ENCODE peak calls at places on chromosomes 12 and 14, in seven cellular contexts. Z, P, Y, L, I, R and X are unnamed samples.
A peak's percentile ranks its signal among the peaks of the same experiment; 100 is the strongest.

GRCh38 chr14:102575479-102576428 is 16.7 kb upstream of the RCOR1 start:
- DNase-seq in Z (no peak), P (no peak), Y (no peak), L (no peak), I (no peak), R (no peak), X (no peak)

GRCh38 chr14:28676481-28676880 is 90.1 kb upstream of the FOXG1 start:
- DNase-seq in Z (no peak), P (peak; percentile 69), Y (no peak), L (no peak), I (no peak), R (no peak), X (no peak)

GRCh38 chr14:91985008-91985407 is 37.5 kb upstream of the FBLN5 start:
- DNase-seq in Z (no peak), P (peak; percentile 76), Y (no peak), L (no peak), I (no peak), R (no peak), X (no peak)

GRCh38 chr12:131631230-131631629 is 79.7 kb upstream of the SFSWAP start:
- DNase-seq in Z (no peak), P (no peak), Y (no peak), L (no peak), I (no peak), R (no peak), X (no peak)

GRCh38 chr14:62269204-62269603 is 507.0 kb downstream of the SNAPC1 start:
- DNase-seq in Z (no peak), P (peak; percentile 9), Y (no peak), L (no peak), I (no peak), R (peak; percentile 38), X (no peak)

GRCh38 chr14:77579065-77579464 is 37.4 kb downstream of the SPTLC2 start:
- DNase-seq in Z (no peak), P (peak; percentile 82), Y (no peak), L (no peak), I (no peak), R (no peak), X (no peak)

GRCh38 chr12:46367351-46368029 is 5.1 kb downstream of the SLC38A2 start:
- DNase-seq in Z (no peak), P (no peak), Y (no peak), L (no peak), I (no peak), R (no peak), X (no peak)

GRCh38 chr14:83520837-83521236 is 1987.2 kb upstream of the SEL1L start:
- DNase-seq in Z (no peak), P (peak; percentile 89), Y (no peak), L (no peak), I (no peak), R (no peak), X (no peak)

GRCh38 chr14:33573296-33573695 is 377.6 kb downstream of the EGLN3 start:
- DNase-seq in Z (no peak), P (no peak), Y (no peak), L (no peak), I (no peak), R (no peak), X (no peak)

GRCh38 chr12:19482551-19483109 is 43.3 kb downstream of the AEBP2 start:
- DNase-seq in Z (peak; percentile 13), P (no peak), Y (no peak), L (no peak), I (no peak), R (peak; percentile 78), X (no peak)

GRCh38 chr12:81627336-81628189 is 131.6 kb downstream of the PPFIA2 start:
- DNase-seq in Z (no peak), P (peak; percentile 46), Y (peak; percentile 63), L (peak; percentile 15), I (no peak), R (no peak), X (peak; percentile 80)

GRCh38 chr12:16335838-16336237 is 11.6 kb upstream of the MGST1 start:
- DNase-seq in Z (no peak), P (no peak), Y (no peak), L (no peak), I (no peak), R (no peak), X (no peak)

GRCh38 chr14:91229743-91230200 is 14.7 kb downstream of the GPR68 start:
- DNase-seq in Z (no peak), P (no peak), Y (no peak), L (no peak), I (no peak), R (peak; percentile 81), X (no peak)

GRCh38 chr14:72812292-72812851 is 81.5 kb downstream of the DPF3 start:
- DNase-seq in Z (no peak), P (no peak), Y (no peak), L (no peak), I (no peak), R (no peak), X (peak; percentile 48)

GRCh38 chr14:99030436-99030835 is 241.6 kb downstream of the BCL11B start:
- DNase-seq in Z (no peak), P (no peak), Y (no peak), L (no peak), I (no peak), R (no peak), X (no peak)

GRCh38 chr14:90382491-90383125 is 14.2 kb upstream of the CALM1 start:
- DNase-seq in Z (peak; percentile 72), P (peak; percentile 84), Y (peak; percentile 61), L (peak; percentile 89), I (peak; percentile 68), R (peak; percentile 87), X (peak; percentile 85)

GRCh38 chr12:65327207-65328076 is 49.0 kb downstream of the MSRB3 start:
- DNase-seq in Z (no peak), P (peak; percentile 81), Y (no peak), L (no peak), I (no peak), R (no peak), X (peak; percentile 21)

GRCh38 chr12:61870658-61871559 is 389.3 kb upstream of the USP15 start:
- DNase-seq in Z (no peak), P (no peak), Y (no peak), L (no peak), I (no peak), R (no peak), X (no peak)

GRCh38 chr12:3135522-3136461 is 58.6 kb downstream of the TSPAN9 start:
- DNase-seq in Z (no peak), P (peak; percentile 88), Y (peak; percentile 42), L (peak; percentile 73), I (peak; percentile 31), R (peak; percentile 55), X (peak; percentile 73)

GRCh38 chr14:33647385-33647786 is 303.5 kb downstream of the EGLN3 start:
- DNase-seq in Z (no peak), P (peak; percentile 96), Y (peak; percentile 51), L (no peak), I (no peak), R (no peak), X (no peak)

GRCh38 chr12:130364578-130364977 is 26.9 kb downstream of the PIWIL1 start:
- DNase-seq in Z (no peak), P (no peak), Y (no peak), L (no peak), I (no peak), R (no peak), X (no peak)

GRCh38 chr14:73713804-73714655 is at the start of gene PNMA1:
- DNase-seq in Z (peak; percentile 69), P (peak; percentile 95), Y (peak; percentile 58), L (peak; percentile 54), I (peak; percentile 87), R (peak; percentile 92), X (peak; percentile 88)

GRCh38 chr12:18923721-18924120 is 185.8 kb downstream of the CAPZA3 start:
- DNase-seq in Z (no peak), P (no peak), Y (no peak), L (no peak), I (no peak), R (no peak), X (no peak)

GRCh38 chr14:63406341-63406740 is 87.6 kb upstream of the GPHB5 start:
- DNase-seq in Z (no peak), P (no peak), Y (no peak), L (no peak), I (no peak), R (no peak), X (no peak)

GRCh38 chr14:68153275-68153674 is 333.7 kb downstream of the RAD51B start:
- DNase-seq in Z (no peak), P (no peak), Y (no peak), L (no peak), I (no peak), R (no peak), X (no peak)

GRCh38 chr14:70254476-70254961 is 65.8 kb upstream of the SLC8A3 start:
- DNase-seq in Z (no peak), P (peak; percentile 58), Y (no peak), L (peak; percentile 21), I (peak; percentile 53), R (peak; percentile 25), X (no peak)

GRCh38 chr12:124914392-124915248 is at the start of gene UBC:
- DNase-seq in Z (peak; percentile 80), P (peak; percentile 97), Y (no peak), L (peak; percentile 90), I (peak; percentile 94), R (peak; percentile 93), X (no peak)

GRCh38 chr14:63893701-63894458 is 41.1 kb downstream of the SYNE2 start:
- DNase-seq in Z (no peak), P (peak; percentile 80), Y (peak; percentile 30), L (no peak), I (no peak), R (no peak), X (no peak)

GRCh38 chr12:112752298-112752697 is 39.2 kb upstream of the RPH3A start:
- DNase-seq in Z (no peak), P (no peak), Y (no peak), L (no peak), I (no peak), R (no peak), X (no peak)

GRCh38 chr14:100692859-100693558 is 33.7 kb upstream of the DLK1 start:
- DNase-seq in Z (no peak), P (peak; percentile 86), Y (peak; percentile 84), L (peak; percentile 77), I (no peak), R (no peak), X (no peak)

GRCh38 chr12:77124767-77125166 is 59.4 kb upstream of the E2F7 start:
- DNase-seq in Z (no peak), P (peak; percentile 78), Y (no peak), L (no peak), I (no peak), R (no peak), X (no peak)